ENCODE peak calls at places on chromosome 21, in eight cellular contexts. U is HFF-Myc, F is OCI-LY7, N is neural progenitor cell, D is left ventricle myocardium inferior, X is tibial nerve, Q is foreskin fibroblast, B is adrenal gland. I is an unnamed sample.

GRCh38 chr21:18832081-18832670 is 428.6 kb upstream of the TMPRSS15 start:
- DNase-seq in U (no peak), F (no peak), N (no peak), D (no peak), X (no peak), Q (no peak), B (no peak), I (no peak)

GRCh38 chr21:46667191-46667734 is 31.8 kb downstream of the PRMT2 start:
- DNase-seq in U (no peak), F (no peak), N (peak), D (no peak), X (no peak), Q (peak), B (no peak), I (peak)

GRCh38 chr21:31332525-31332924 is 11.5 kb downstream of the TIAM1 start:
- DNase-seq in U (no peak), F (no peak), N (no peak), D (no peak), X (no peak), Q (no peak), B (no peak), I (no peak)

GRCh38 chr21:20646431-20646830 is 351.8 kb upstream of the NCAM2 start:
- DNase-seq in U (no peak), F (no peak), N (no peak), D (no peak), X (no peak), Q (no peak), B (no peak), I (no peak)

GRCh38 chr21:25637846-25638245 is 1.2 kb upstream of the JAM2 start:
- DNase-seq in U (no peak), F (no peak), N (no peak), D (no peak), X (no peak), Q (no peak), B (no peak), I (no peak)

GRCh38 chr21:44019568-44019958 is 7.5 kb downstream of the TRAPPC10 start:
- DNase-seq in U (no peak), F (no peak), N (no peak), D (no peak), X (no peak), Q (no peak), B (no peak), I (no peak)

GRCh38 chr21:15367061-15367626 is 302.3 kb upstream of the NRIP1 start:
- DNase-seq in U (no peak), F (no peak), N (peak), D (no peak), X (no peak), Q (no peak), B (no peak), I (no peak)

GRCh38 chr21:43782741-43783700 is 6.4 kb upstream of the RRP1 start:
- DNase-seq in U (no peak), F (no peak), N (no peak), D (no peak), X (no peak), Q (peak), B (no peak), I (no peak)

GRCh38 chr21:37087188-37087587 is 14.1 kb downstream of the TTC3 start:
- DNase-seq in U (no peak), F (no peak), N (peak), D (no peak), X (peak), Q (peak), B (peak), I (peak)

GRCh38 chr21:24014381-24014780 is 1592.9 kb downstream of the MRPL39 start:
- DNase-seq in U (no peak), F (no peak), N (no peak), D (no peak), X (no peak), Q (peak), B (no peak), I (no peak)

GRCh38 chr21:29164330-29164942 is 34.0 kb downstream of the MAP3K7CL start:
- DNase-seq in U (peak), F (peak), N (peak), D (no peak), X (no peak), Q (peak), B (peak), I (peak)

GRCh38 chr21:31141389-31142021 is 103.2 kb upstream of the KRTAP19-8 start:
- DNase-seq in U (no peak), F (no peak), N (no peak), D (no peak), X (no peak), Q (no peak), B (no peak), I (no peak)

GRCh38 chr21:22885079-22885478 is 1886.9 kb downstream of the NCAM2 start:
- DNase-seq in U (no peak), F (no peak), N (peak), D (no peak), X (no peak), Q (no peak), B (no peak), I (no peak)

GRCh38 chr21:26140185-26140584 is 30.4 kb downstream of the APP start:
- DNase-seq in U (peak), F (no peak), N (no peak), D (peak), X (no peak), Q (peak), B (peak), I (no peak)

GRCh38 chr21:22297575-22297974 is 1299.4 kb downstream of the NCAM2 start:
- DNase-seq in U (no peak), F (no peak), N (no peak), D (no peak), X (no peak), Q (no peak), B (no peak), I (no peak)

GRCh38 chr21:34526618-34527290 is 14.7 kb upstream of the KCNE1 start:
- DNase-seq in U (peak), F (no peak), N (peak), D (peak), X (peak), Q (peak), B (peak), I (peak)

GRCh38 chr21:43361493-43362296 is 65.2 kb downstream of the SIK1 start:
- DNase-seq in U (peak), F (peak), N (no peak), D (peak), X (peak), Q (peak), B (no peak), I (no peak)

GRCh38 chr21:25717491-25718139 is 17.1 kb downstream of the ATP5PF start:
- DNase-seq in U (no peak), F (no peak), N (no peak), D (no peak), X (no peak), Q (peak), B (no peak), I (peak)

GRCh38 chr21:43315244-43316137 is 111.4 kb downstream of the SIK1 start:
- DNase-seq in U (no peak), F (peak), N (no peak), D (no peak), X (no peak), Q (peak), B (no peak), I (no peak)

GRCh38 chr21:14545906-14546480 is at the start of gene SAMSN1:
- DNase-seq in U (no peak), F (no peak), N (no peak), D (no peak), X (peak), Q (no peak), B (peak), I (no peak)

GRCh38 chr21:29798840-29799239 is 141.0 kb downstream of the GRIK1 start:
- DNase-seq in U (no peak), F (no peak), N (no peak), D (no peak), X (no peak), Q (no peak), B (no peak), I (no peak)

GRCh38 chr21:25396135-25396711 is 211.1 kb downstream of the MRPL39 start:
- DNase-seq in U (no peak), F (no peak), N (no peak), D (no peak), X (no peak), Q (no peak), B (no peak), I (no peak)

GRCh38 chr21:44054710-44055109 is 42.6 kb downstream of the TRAPPC10 start:
- DNase-seq in U (no peak), F (no peak), N (no peak), D (no peak), X (no peak), Q (peak), B (peak), I (no peak)

DNA sequence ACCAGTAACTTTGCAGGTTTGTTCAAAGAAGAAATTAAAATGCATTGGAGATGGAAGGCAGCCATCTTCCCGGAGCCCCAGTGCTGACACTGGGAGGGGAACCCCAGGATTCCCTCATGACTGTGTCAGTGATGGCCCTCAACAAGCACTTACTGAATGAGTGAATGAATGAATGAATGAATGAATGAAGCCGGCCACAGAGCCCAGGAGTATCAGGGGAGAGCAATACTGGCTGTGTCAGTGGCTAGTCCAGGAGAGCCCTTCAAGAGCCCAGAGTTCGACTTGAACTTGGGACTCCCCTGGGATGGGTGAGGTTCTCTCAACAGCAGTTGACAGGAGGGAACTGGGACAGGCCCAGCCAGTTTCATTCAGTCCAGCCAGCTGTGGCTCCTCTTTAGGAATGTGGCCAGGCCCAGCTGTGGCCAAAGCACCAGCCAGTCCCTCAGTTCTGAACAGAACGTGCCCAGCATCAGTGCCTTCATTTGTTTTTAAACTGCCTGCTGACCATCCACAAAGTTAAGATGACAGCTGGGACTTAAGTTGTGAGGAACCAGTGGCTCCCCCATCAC is 9.2 kb upstream of the ERG start:
- DNase-seq in U (no peak), F (no peak), N (no peak), D (no peak), X (no peak), Q (no peak), B (no peak), I (no peak)
- H3K4me3 ChIP-seq in U (no peak), F (no peak), N (no peak), D (no peak), X (no peak), Q (no peak), B (no peak), I (no peak)

GRCh38 chr21:45322231-45322959 is 34.7 kb upstream of the POFUT2 start:
- DNase-seq in U (no peak), F (no peak), N (no peak), D (peak), X (no peak), Q (no peak), B (no peak), I (no peak)
- H3K4me3 ChIP-seq in U (no peak), F (no peak), N (no peak), D (no peak), X (no peak), Q (no peak), B (no peak), I (no peak)

GRCh38 chr21:35989185-35989735 is 71.1 kb downstream of the SETD4 start:
- DNase-seq in U (no peak), F (no peak), N (no peak), D (no peak), X (peak), Q (peak), B (no peak), I (no peak)
- H3K4me3 ChIP-seq in U (no peak), F (no peak), N (no peak), D (no peak), X (no peak), Q (no peak), B (no peak), I (no peak)

DNA sequence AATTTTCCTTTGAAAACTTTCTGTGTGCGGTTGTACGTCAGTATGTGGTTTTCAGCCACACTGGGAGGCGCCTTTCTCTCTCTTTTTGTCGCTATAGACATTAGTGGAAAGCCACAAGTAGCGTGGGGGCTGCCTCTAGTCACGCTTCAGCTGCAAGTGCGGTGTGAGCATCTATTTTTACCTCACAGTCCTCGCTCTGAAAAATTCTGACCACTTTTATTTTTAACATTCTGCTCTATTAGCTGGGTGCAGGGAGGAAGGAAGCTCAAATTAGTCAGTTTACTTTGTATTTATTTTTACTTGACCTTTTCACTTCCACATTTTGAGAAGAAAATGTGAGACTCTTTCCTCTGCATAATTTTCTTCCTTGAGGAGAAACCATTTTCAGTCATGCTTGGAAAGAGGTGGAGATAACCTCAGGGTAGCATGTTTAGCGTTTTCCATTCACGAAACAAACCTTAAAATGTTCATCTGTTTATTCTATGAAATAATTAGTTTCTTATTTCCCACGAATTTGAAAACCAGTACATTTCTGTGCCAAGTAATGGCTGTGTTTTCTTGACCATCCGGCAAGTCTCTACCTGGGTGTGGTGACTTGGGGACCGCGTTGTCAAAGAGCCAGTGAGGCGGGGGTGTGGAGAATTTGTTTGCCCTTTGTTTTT is 35.6 kb downstream of the ADARB1 start:
- DNase-seq in U (no peak), F (peak), N (no peak), D (no peak), X (no peak), Q (no peak), B (no peak), I (no peak)
- H3K4me3 ChIP-seq in U (no peak), F (peak), N (no peak), D (peak), X (no peak), Q (no peak), B (no peak), I (no peak)

GRCh38 chr21:38490411-38491020 is 7.8 kb downstream of the ERG start:
- DNase-seq in U (no peak), F (no peak), N (no peak), D (no peak), X (no peak), Q (no peak), B (no peak), I (no peak)

GRCh38 chr21:38488640-38489282 is 9.5 kb downstream of the ERG start:
- DNase-seq in U (no peak), F (no peak), N (no peak), D (no peak), X (no peak), Q (no peak), B (no peak), I (no peak)

GRCh38 chr21:38489283-38489677 is 9.0 kb downstream of the ERG start:
- DNase-seq in U (no peak), F (no peak), N (no peak), D (no peak), X (no peak), Q (no peak), B (no peak), I (no peak)

GRCh38 chr21:38487906-38488639 is 10.2 kb downstream of the ERG start:
- DNase-seq in U (no peak), F (no peak), N (no peak), D (no peak), X (no peak), Q (no peak), B (no peak), I (no peak)

GRCh38 chr21:38489729-38490128 is 8.5 kb downstream of the ERG start:
- DNase-seq in U (no peak), F (no peak), N (no peak), D (no peak), X (no peak), Q (no peak), B (no peak), I (no peak)
- H3K4me3 ChIP-seq in U (no peak), F (no peak), N (no peak), D (no peak), X (no peak), Q (no peak), B (no peak), I (no peak)

GRCh38 chr21:33232640-33233039 is 2.9 kb downstream of the IFNAR2 start:
- DNase-seq in U (no peak), F (no peak), N (no peak), D (no peak), X (no peak), Q (no peak), B (no peak), I (no peak)
- H3K4me3 ChIP-seq in U (no peak), F (peak), N (no peak), D (peak), X (no peak), Q (no peak), B (no peak), I (no peak)

DNA sequence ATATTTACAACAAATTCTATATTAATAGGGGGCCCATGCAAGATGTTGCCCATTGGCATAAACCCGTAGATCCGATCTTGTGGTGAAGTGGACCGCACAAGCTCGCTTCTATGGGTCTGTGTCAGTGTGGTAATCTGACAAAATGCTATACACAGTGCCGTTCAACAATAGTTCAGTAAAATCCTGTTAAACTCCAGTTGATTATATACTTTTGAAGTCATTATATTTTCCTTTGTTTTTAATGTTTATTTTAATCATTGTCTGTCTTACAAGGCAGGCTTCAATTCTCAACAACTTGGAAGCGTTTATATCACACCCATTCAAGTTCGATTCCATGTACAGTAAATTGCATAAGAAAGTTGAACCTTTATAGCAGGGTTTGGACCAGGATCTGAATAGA is 809.3 kb downstream of the USP25 start:
- DNase-seq in U (no peak), F (no peak), N (no peak), D (no peak), X (no peak), Q (no peak), B (no peak), I (no peak)
- H3K4me3 ChIP-seq in U (no peak), F (no peak), N (no peak), D (peak), X (no peak), Q (no peak), B (no peak), I (no peak)

GRCh38 chr21:38766987-38767722 is 38.6 kb upstream of the ETS2 start:
- DNase-seq in U (no peak), F (peak), N (no peak), D (no peak), X (no peak), Q (no peak), B (no peak), I (no peak)
- H3K4me3 ChIP-seq in U (no peak), F (peak), N (no peak), D (peak), X (no peak), Q (no peak), B (no peak), I (no peak)

DNA sequence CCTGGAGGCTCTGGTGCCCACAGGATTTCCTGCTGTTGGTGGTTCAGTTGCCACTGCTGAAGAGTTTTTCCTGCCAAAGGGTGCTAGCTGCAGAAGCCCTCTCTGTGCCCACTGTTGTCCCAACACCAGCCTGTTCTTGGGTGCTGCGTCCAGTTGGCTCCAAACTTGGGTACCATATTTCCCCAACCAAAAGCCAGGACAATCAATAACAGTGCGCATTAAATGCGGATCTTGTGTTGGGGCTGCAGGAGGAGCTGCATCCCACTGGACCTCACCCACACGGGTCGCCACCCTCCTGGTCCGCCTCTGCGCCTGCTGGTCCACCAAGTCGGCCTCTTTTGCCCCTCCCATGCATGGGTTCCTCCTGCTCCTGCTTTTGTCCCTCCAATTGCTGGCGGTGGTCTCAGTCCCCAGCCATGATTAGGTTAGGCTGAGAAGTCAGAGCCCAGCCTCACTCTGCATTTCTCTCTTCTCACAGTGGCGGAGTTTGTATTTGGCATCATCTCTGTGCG is 9.8 kb downstream of the ABCG1 start:
- DNase-seq in U (no peak), F (no peak), N (no peak), D (no peak), X (no peak), Q (no peak), B (peak), I (no peak)
- H3K4me3 ChIP-seq in U (no peak), F (peak), N (no peak), D (peak), X (no peak), Q (no peak), B (no peak), I (no peak)

I was measured in A673.